ENCODE peak calls at places on chromosomes 11 and 22, in seven cellular contexts. B is GM23338; A is heart right ventricle; I is CD4-positive, alpha-beta T cell; W is body of pancreas; C is Panc1; G is neural progenitor cell. H is an unnamed sample.

GRCh38 chr11:7569044-7569443 is 55.2 kb downstream of the PPFIBP2 start:
- DNase-seq in B (no peak), A (no peak), I (no peak), W (no peak), C (no peak), G (no peak), H (no peak)

GRCh38 chr11:17927643-17928343 is 85.1 kb downstream of the SERGEF start:
- DNase-seq in B (no peak), A (no peak), I (no peak), W (no peak), C (no peak), G (no peak), H (no peak)

GRCh38 chr11:126212089-126212660 is 593 bp downstream of the FAM118B start:
- DNase-seq in B (peak; percentile 27), A (no peak), I (no peak), W (no peak), C (no peak), G (peak; percentile 16), H (no peak)

GRCh38 chr11:20873054-20873453 is 203.7 kb downstream of the NELL1 start:
- DNase-seq in B (peak; percentile 93), A (no peak), I (no peak), W (no peak), C (no peak), G (peak; percentile 79), H (no peak)

GRCh38 chr22:31055322-31056159 is 25.6 kb upstream of the SMTN start:
- DNase-seq in B (peak; percentile 60), A (peak; percentile 79), I (no peak), W (peak; percentile 82), C (peak; percentile 79), G (peak; percentile 60), H (peak; percentile 98)

GRCh38 chr11:86116386-86116726 is 47.5 kb upstream of the PICALM start:
- DNase-seq in B (no peak), A (no peak), I (no peak), W (no peak), C (no peak), G (no peak), H (no peak)

GRCh38 chr22:23364389-23364788 is 184.1 kb downstream of the BCR start:
- DNase-seq in B (no peak), A (no peak), I (no peak), W (no peak), C (no peak), G (no peak), H (no peak)

GRCh38 chr11:132493786-132494185 is 1038.5 kb downstream of the OPCML start:
- DNase-seq in B (no peak), A (no peak), I (no peak), W (no peak), C (no peak), G (no peak), H (no peak)

GRCh38 chr11:134656861-134657540 is 245.0 kb upstream of the B3GAT1 start:
- DNase-seq in B (no peak), A (peak; percentile 1), I (peak; percentile 43), W (no peak), C (no peak), G (no peak), H (no peak)

GRCh38 chr22:45563362-45564040 is 60.8 kb downstream of the FBLN1 start:
- DNase-seq in B (no peak), A (no peak), I (no peak), W (no peak), C (no peak), G (no peak), H (no peak)

GRCh38 chr22:23896166-23896522 is 2.0 kb downstream of the MIF start:
- DNase-seq in B (no peak), A (no peak), I (no peak), W (no peak), C (no peak), G (no peak), H (no peak)

GRCh38 chr11:103700605-103701004 is 335.8 kb upstream of the DDI1 start:
- DNase-seq in B (no peak), A (no peak), I (no peak), W (no peak), C (no peak), G (no peak), H (no peak)

GRCh38 chr11:21908211-21908610 is 284.7 kb upstream of the ANO5 start:
- DNase-seq in B (no peak), A (no peak), I (no peak), W (no peak), C (no peak), G (no peak), H (no peak)

GRCh38 chr11:73530109-73530508 is 67.8 kb downstream of the FAM168A start:
- DNase-seq in B (peak; percentile 82), A (no peak), I (no peak), W (no peak), C (no peak), G (peak; percentile 46), H (no peak)

GRCh38 chr11:65559951-65560537 is 1.9 kb upstream of the LTBP3 start:
- DNase-seq in B (no peak), A (peak; percentile 55), I (no peak), W (no peak), C (no peak), G (no peak), H (peak; percentile 89)

GRCh38 chr22:49210606-49211005 is 617.1 kb downstream of the BRD1 start:
- DNase-seq in B (no peak), A (no peak), I (no peak), W (peak; percentile 3), C (no peak), G (no peak), H (no peak)

GRCh38 chr11:96187779-96188624 is 155.0 kb downstream of the MAML2 start:
- DNase-seq in B (no peak), A (peak; percentile 26), I (no peak), W (no peak), C (no peak), G (no peak), H (peak; percentile 61)

GRCh38 chr22:27875951-27876350 is 43.1 kb downstream of the PITPNB start:
- DNase-seq in B (no peak), A (no peak), I (no peak), W (no peak), C (no peak), G (no peak), H (no peak)

GRCh38 chr11:70073881-70074371 is 4.2 kb upstream of the ANO1 start:
- DNase-seq in B (peak; percentile 41), A (peak; percentile 75), I (no peak), W (no peak), C (no peak), G (no peak), H (peak; percentile 25)
- H3K27me3 ChIP-seq in B (peaks cover 58% of the 10 kb centered on the region), A (peaks cover 42% of the 10 kb centered on the region), I (peaks cover 65% of the 10 kb centered on the region), W (no peaks in the 10 kb centered on the region), C (peaks cover 15% of the 10 kb centered on the region), G (peaks cover 83% of the 10 kb centered on the region), H (peaks cover 7% of the 10 kb centered on the region)

GRCh38 chr11:12031856-12032526 is 23.6 kb upstream of the DKK3 start:
- DNase-seq in B (no peak), A (no peak), I (no peak), W (no peak), C (no peak), G (no peak), H (no peak)
- H3K27me3 ChIP-seq in B (no peaks in the 10 kb centered on the region), A (no peaks in the 10 kb centered on the region), I (peaks cover 4% of the 10 kb centered on the region), W (no peaks in the 10 kb centered on the region), C (no peaks in the 10 kb centered on the region), G (no peaks in the 10 kb centered on the region), H (no peaks in the 10 kb centered on the region)

GRCh38 chr11:128686745-128687177 is 7.1 kb upstream of the FLI1 start:
- DNase-seq in B (peak; percentile 70), A (no peak), I (peak; percentile 62), W (no peak), C (no peak), G (peak; percentile 77), H (peak; percentile 66)

GRCh38 chr11:128687321-128687720 is 6.6 kb upstream of the FLI1 start:
- DNase-seq in B (peak; percentile 84), A (peak; percentile 51), I (no peak), W (no peak), C (no peak), G (peak; percentile 75), H (no peak)

GRCh38 chr11:128688031-128688713 is 5.7 kb upstream of the FLI1 start:
- DNase-seq in B (peak; percentile 35), A (no peak), I (no peak), W (no peak), C (no peak), G (peak; percentile 47), H (no peak)

GRCh38 chr11:128684582-128685382 is 9.1 kb upstream of the FLI1 start:
- DNase-seq in B (peak; percentile 76), A (no peak), I (no peak), W (no peak), C (no peak), G (peak; percentile 50), H (no peak)

GRCh38 chr11:128685383-128686044 is 8.4 kb upstream of the FLI1 start:
- DNase-seq in B (peak; percentile 25), A (no peak), I (no peak), W (no peak), C (no peak), G (no peak), H (no peak)
- H3K27me3 ChIP-seq in B (peaks cover 100% of the 10 kb centered on the region), A (peaks cover 57% of the 10 kb centered on the region), I (peaks cover 25% of the 10 kb centered on the region), W (no peaks in the 10 kb centered on the region), C (peaks cover 44% of the 10 kb centered on the region), G (peaks cover 100% of the 10 kb centered on the region), H (peaks cover 22% of the 10 kb centered on the region)

GRCh38 chr11:128686045-128686741 is 7.7 kb upstream of the FLI1 start:
- DNase-seq in B (peak; percentile 74), A (no peak), I (no peak), W (no peak), C (no peak), G (peak; percentile 33), H (no peak)
- H3K27me3 ChIP-seq in B (peaks cover 100% of the 10 kb centered on the region), A (peaks cover 60% of the 10 kb centered on the region), I (peaks cover 25% of the 10 kb centered on the region), W (no peaks in the 10 kb centered on the region), C (peaks cover 44% of the 10 kb centered on the region), G (peaks cover 100% of the 10 kb centered on the region), H (peaks cover 22% of the 10 kb centered on the region)